ENCODE peak calls at places on chromosome 22, in six cellular contexts. One of them, this sample, is unnamed.

GRCh38 chr22:27474112-27474571 is 327.4 kb downstream of the MN1 start:
- DNase-seq in stomach: no peak
- DNase-seq in heart left ventricle: no peak
- DNase-seq in CD8-positive, alpha-beta memory T cell: no peak
- DNase-seq in psoas muscle: no peak
- DNase-seq in SJSA1: peak
- DNase-seq in this sample: no peak

GRCh38 chr22:48832592-48832991 is 995.1 kb downstream of the BRD1 start:
- DNase-seq in stomach: no peak
- DNase-seq in heart left ventricle: no peak
- DNase-seq in CD8-positive, alpha-beta memory T cell: no peak
- DNase-seq in psoas muscle: no peak
- DNase-seq in SJSA1: no peak
- DNase-seq in this sample: no peak

GRCh38 chr22:42970029-42970428 is 44.9 kb downstream of the PACSIN2 start:
- DNase-seq in stomach: no peak
- DNase-seq in heart left ventricle: no peak
- DNase-seq in CD8-positive, alpha-beta memory T cell: no peak
- DNase-seq in SJSA1: no peak
- DNase-seq in psoas muscle: no peak
- DNase-seq in this sample: no peak

GRCh38 chr22:26615149-26615548 is 2.7 kb downstream of the CRYBB1 start:
- DNase-seq in CD8-positive, alpha-beta memory T cell: no peak
- DNase-seq in heart left ventricle: no peak
- DNase-seq in SJSA1: no peak
- DNase-seq in stomach: no peak
- DNase-seq in psoas muscle: no peak
- DNase-seq in this sample: no peak

GRCh38 chr22:43642319-43642718 is 169.8 kb downstream of the EFCAB6 start:
- DNase-seq in SJSA1: no peak
- DNase-seq in CD8-positive, alpha-beta memory T cell: no peak
- DNase-seq in psoas muscle: no peak
- DNase-seq in stomach: no peak
- DNase-seq in heart left ventricle: no peak
- DNase-seq in this sample: no peak

GRCh38 chr22:25101986-25102385 is 97.7 kb upstream of the CRYBB3 start:
- DNase-seq in SJSA1: no peak
- DNase-seq in CD8-positive, alpha-beta memory T cell: no peak
- DNase-seq in heart left ventricle: no peak
- DNase-seq in stomach: no peak
- DNase-seq in psoas muscle: no peak
- DNase-seq in this sample: no peak

GRCh38 chr22:30564766-30565118 is 9.7 kb downstream of the GAL3ST1 start:
- DNase-seq in CD8-positive, alpha-beta memory T cell: no peak
- DNase-seq in SJSA1: no peak
- DNase-seq in heart left ventricle: no peak
- DNase-seq in psoas muscle: no peak
- DNase-seq in stomach: no peak
- DNase-seq in this sample: no peak

GRCh38 chr22:25039255-25039654 is 86.7 kb downstream of the KIAA1671 start:
- DNase-seq in SJSA1: no peak
- DNase-seq in heart left ventricle: no peak
- DNase-seq in psoas muscle: no peak
- DNase-seq in stomach: no peak
- DNase-seq in CD8-positive, alpha-beta memory T cell: no peak
- DNase-seq in this sample: no peak

GRCh38 chr22:29710922-29711593 is 8.7 kb upstream of the CABP7 start:
- DNase-seq in CD8-positive, alpha-beta memory T cell: no peak
- DNase-seq in stomach: peak
- DNase-seq in SJSA1: no peak
- DNase-seq in psoas muscle: peak
- DNase-seq in heart left ventricle: peak
- DNase-seq in this sample: peak

GRCh38 chr22:39179841-39180335 is 27.4 kb upstream of the CBX7 start:
- DNase-seq in psoas muscle: no peak
- DNase-seq in CD8-positive, alpha-beta memory T cell: no peak
- DNase-seq in heart left ventricle: no peak
- DNase-seq in stomach: no peak
- DNase-seq in SJSA1: no peak
- DNase-seq in this sample: no peak

GRCh38 chr22:20243176-20243544 is 25.0 kb downstream of the RTN4R start:
- DNase-seq in stomach: no peak
- DNase-seq in psoas muscle: no peak
- DNase-seq in CD8-positive, alpha-beta memory T cell: no peak
- DNase-seq in SJSA1: no peak
- DNase-seq in heart left ventricle: no peak
- DNase-seq in this sample: no peak

GRCh38 chr22:42624551-42625106 is 9.9 kb upstream of the POLDIP3 start:
- DNase-seq in SJSA1: no peak
- DNase-seq in stomach: no peak
- DNase-seq in heart left ventricle: no peak
- DNase-seq in psoas muscle: no peak
- DNase-seq in CD8-positive, alpha-beta memory T cell: no peak
- DNase-seq in this sample: no peak

GRCh38 chr22:29380032-29380781 is 8.2 kb downstream of the AP1B1 start:
- DNase-seq in CD8-positive, alpha-beta memory T cell: no peak
- DNase-seq in heart left ventricle: no peak
- DNase-seq in stomach: no peak
- DNase-seq in psoas muscle: no peak
- DNase-seq in SJSA1: no peak
- DNase-seq in this sample: no peak

GRCh38 chr22:22195265-22196017 is 49.1 kb upstream of the VPREB1 start:
- DNase-seq in SJSA1: no peak
- DNase-seq in heart left ventricle: peak
- DNase-seq in psoas muscle: peak
- DNase-seq in stomach: peak
- DNase-seq in CD8-positive, alpha-beta memory T cell: peak
- DNase-seq in this sample: peak

GRCh38 chr22:17106785-17107546 is 14.2 kb downstream of the TMEM121B start:
- DNase-seq in psoas muscle: no peak
- DNase-seq in stomach: no peak
- DNase-seq in SJSA1: no peak
- DNase-seq in heart left ventricle: no peak
- DNase-seq in CD8-positive, alpha-beta memory T cell: peak
- DNase-seq in this sample: no peak

GRCh38 chr22:23497016-23497885 is 82.8 kb downstream of the IGLL1 start:
- DNase-seq in CD8-positive, alpha-beta memory T cell: no peak
- DNase-seq in heart left ventricle: no peak
- DNase-seq in psoas muscle: no peak
- DNase-seq in stomach: no peak
- DNase-seq in SJSA1: no peak
- DNase-seq in this sample: no peak

GRCh38 chr22:49961601-49962011 is 1.0 kb downstream of the PIM3 start:
- DNase-seq in psoas muscle: no peak
- DNase-seq in CD8-positive, alpha-beta memory T cell: no peak
- DNase-seq in heart left ventricle: no peak
- DNase-seq in stomach: no peak
- DNase-seq in SJSA1: peak
- DNase-seq in this sample: no peak

GRCh38 chr22:42769574-42770447 is 49.1 kb upstream of the A4GALT start:
- DNase-seq in stomach: peak
- DNase-seq in heart left ventricle: peak
- DNase-seq in SJSA1: peak
- DNase-seq in CD8-positive, alpha-beta memory T cell: no peak
- DNase-seq in psoas muscle: peak
- DNase-seq in this sample: peak

GRCh38 chr22:17486313-17486712 is 77.0 kb upstream of the SLC25A18 start:
- DNase-seq in CD8-positive, alpha-beta memory T cell: no peak
- DNase-seq in psoas muscle: peak
- DNase-seq in SJSA1: no peak
- DNase-seq in stomach: no peak
- DNase-seq in heart left ventricle: no peak
- DNase-seq in this sample: no peak

GRCh38 chr22:39592104-39593060 is 21.8 kb downstream of the CACNA1I start:
- DNase-seq in CD8-positive, alpha-beta memory T cell: no peak
- DNase-seq in psoas muscle: peak
- DNase-seq in SJSA1: peak
- DNase-seq in stomach: peak
- DNase-seq in heart left ventricle: no peak
- DNase-seq in this sample: peak

GRCh38 chr22:44382461-44383038 is 69.8 kb upstream of the SHISAL1 start:
- DNase-seq in CD8-positive, alpha-beta memory T cell: peak
- DNase-seq in SJSA1: no peak
- DNase-seq in heart left ventricle: no peak
- DNase-seq in stomach: no peak
- DNase-seq in psoas muscle: peak
- DNase-seq in this sample: no peak

GRCh38 chr22:50347157-50347556 is 4.0 kb downstream of the PPP6R2 start:
- DNase-seq in CD8-positive, alpha-beta memory T cell: peak
- DNase-seq in SJSA1: no peak
- DNase-seq in heart left ventricle: no peak
- DNase-seq in psoas muscle: no peak
- DNase-seq in stomach: no peak
- DNase-seq in this sample: no peak

GRCh38 chr22:42720263-42721044 is at the start of gene A4GALT:
- DNase-seq in psoas muscle: no peak
- DNase-seq in heart left ventricle: peak
- DNase-seq in stomach: no peak
- DNase-seq in CD8-positive, alpha-beta memory T cell: no peak
- DNase-seq in SJSA1: peak
- DNase-seq in this sample: no peak

GRCh38 chr22:47630741-47631534 is 868.5 kb downstream of the TBC1D22A start:
- DNase-seq in CD8-positive, alpha-beta memory T cell: no peak
- DNase-seq in heart left ventricle: no peak
- DNase-seq in SJSA1: no peak
- DNase-seq in psoas muscle: no peak
- DNase-seq in stomach: peak
- DNase-seq in this sample: no peak

GRCh38 chr22:47631571-47632102 is 869.2 kb downstream of the TBC1D22A start:
- DNase-seq in CD8-positive, alpha-beta memory T cell: no peak
- DNase-seq in stomach: peak
- DNase-seq in SJSA1: no peak
- DNase-seq in psoas muscle: no peak
- DNase-seq in heart left ventricle: no peak
- DNase-seq in this sample: no peak

GRCh38 chr22:47632646-47633045 is 870.2 kb downstream of the TBC1D22A start:
- DNase-seq in psoas muscle: no peak
- DNase-seq in heart left ventricle: no peak
- DNase-seq in stomach: peak
- DNase-seq in SJSA1: no peak
- DNase-seq in CD8-positive, alpha-beta memory T cell: no peak
- DNase-seq in this sample: no peak

GRCh38 chr22:47634342-47634741 is 871.9 kb downstream of the TBC1D22A start:
- DNase-seq in SJSA1: no peak
- DNase-seq in CD8-positive, alpha-beta memory T cell: no peak
- DNase-seq in psoas muscle: no peak
- DNase-seq in stomach: no peak
- DNase-seq in heart left ventricle: no peak
- DNase-seq in this sample: no peak

DNA sequence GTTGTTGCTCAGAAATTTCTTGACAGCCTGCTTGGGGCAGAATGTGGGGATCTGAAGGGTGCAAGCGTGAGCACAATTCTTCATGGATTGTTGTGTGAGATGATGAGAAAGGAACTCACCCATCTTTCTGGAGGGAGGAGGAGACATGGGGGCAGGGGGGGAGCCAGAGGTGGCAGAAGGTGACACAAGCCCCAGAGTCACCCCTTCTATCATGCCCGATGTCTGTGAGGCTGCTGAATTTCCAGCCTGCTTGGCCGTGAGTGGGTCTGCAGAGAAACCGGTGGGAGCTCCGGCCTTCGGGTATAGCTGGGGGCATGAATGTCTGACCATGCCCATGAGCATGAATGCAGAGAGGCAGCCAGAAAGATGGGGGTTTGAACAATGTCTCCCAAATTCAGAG is 870.7 kb downstream of the TBC1D22A start:
- DNase-seq in CD8-positive, alpha-beta memory T cell: no peak
- DNase-seq in SJSA1: no peak
- DNase-seq in stomach: peak
- DNase-seq in heart left ventricle: no peak
- DNase-seq in psoas muscle: no peak
- DNase-seq in this sample: no peak
- H3K4me3 ChIP-seq in CD8-positive, alpha-beta memory T cell: no peak
- H3K4me3 ChIP-seq in SJSA1: no peak
- H3K4me3 ChIP-seq in stomach: no peak
- H3K4me3 ChIP-seq in heart left ventricle: no peak
- H3K4me3 ChIP-seq in psoas muscle: no peak
- H3K4me3 ChIP-seq in this sample: no peak

GRCh38 chr22:38173156-38173906 is 8.3 kb downstream of the PLA2G6 start:
- DNase-seq in heart left ventricle: no peak
- DNase-seq in psoas muscle: no peak
- DNase-seq in stomach: no peak
- DNase-seq in CD8-positive, alpha-beta memory T cell: no peak
- DNase-seq in SJSA1: no peak
- DNase-seq in this sample: no peak

GRCh38 chr22:38174626-38175025 is 7.0 kb downstream of the PLA2G6 start:
- DNase-seq in heart left ventricle: no peak
- DNase-seq in stomach: no peak
- DNase-seq in CD8-positive, alpha-beta memory T cell: no peak
- DNase-seq in SJSA1: no peak
- DNase-seq in psoas muscle: no peak
- DNase-seq in this sample: no peak

GRCh38 chr22:38170469-38170868 is 11.2 kb downstream of the PLA2G6 start:
- DNase-seq in SJSA1: no peak
- DNase-seq in psoas muscle: no peak
- DNase-seq in CD8-positive, alpha-beta memory T cell: no peak
- DNase-seq in heart left ventricle: no peak
- DNase-seq in stomach: no peak
- DNase-seq in this sample: no peak

GRCh38 chr22:38172016-38172431 is 9.6 kb downstream of the PLA2G6 start:
- DNase-seq in heart left ventricle: no peak
- DNase-seq in CD8-positive, alpha-beta memory T cell: no peak
- DNase-seq in SJSA1: no peak
- DNase-seq in stomach: no peak
- DNase-seq in psoas muscle: no peak
- DNase-seq in this sample: no peak

GRCh38 chr22:38172489-38173155 is 9.0 kb downstream of the PLA2G6 start:
- DNase-seq in CD8-positive, alpha-beta memory T cell: peak
- DNase-seq in heart left ventricle: peak
- DNase-seq in SJSA1: peak
- DNase-seq in psoas muscle: peak
- DNase-seq in stomach: peak
- DNase-seq in this sample: peak
- H3K4me3 ChIP-seq in CD8-positive, alpha-beta memory T cell: no peak
- H3K4me3 ChIP-seq in heart left ventricle: no peak
- H3K4me3 ChIP-seq in SJSA1: no peak
- H3K4me3 ChIP-seq in psoas muscle: no peak
- H3K4me3 ChIP-seq in stomach: no peak
- H3K4me3 ChIP-seq in this sample: no peak

DNA sequence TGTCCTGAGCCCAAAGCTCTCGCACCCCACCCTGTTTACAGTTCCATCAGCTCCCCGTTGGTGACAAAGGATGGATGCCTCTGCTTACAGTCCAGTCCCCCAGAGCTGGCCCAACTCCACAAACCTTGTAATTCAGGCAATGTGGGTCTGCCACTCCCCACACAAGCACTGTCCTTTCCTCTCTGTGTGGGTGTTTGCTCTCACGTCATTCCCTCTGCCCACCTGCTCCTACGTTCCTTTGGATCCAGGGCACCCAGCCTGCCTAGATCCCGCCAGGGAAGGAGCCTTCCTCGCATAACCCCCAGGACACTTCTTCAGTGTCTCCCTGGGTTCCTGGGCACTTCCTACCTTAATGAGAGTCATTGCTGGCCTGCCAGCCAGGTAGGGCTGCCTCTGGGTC is 38.9 kb downstream of the FBLN1 start:
- DNase-seq in stomach: no peak
- DNase-seq in SJSA1: no peak
- DNase-seq in heart left ventricle: no peak
- DNase-seq in CD8-positive, alpha-beta memory T cell: no peak
- DNase-seq in psoas muscle: no peak
- DNase-seq in this sample: no peak
- H3K4me3 ChIP-seq in stomach: no peak
- H3K4me3 ChIP-seq in SJSA1: no peak
- H3K4me3 ChIP-seq in heart left ventricle: no peak
- H3K4me3 ChIP-seq in CD8-positive, alpha-beta memory T cell: no peak
- H3K4me3 ChIP-seq in psoas muscle: no peak
- H3K4me3 ChIP-seq in this sample: no peak

GRCh38 chr22:36816635-36817428 is at the start of gene PVALB:
- DNase-seq in psoas muscle: peak
- DNase-seq in SJSA1: no peak
- DNase-seq in heart left ventricle: no peak
- DNase-seq in stomach: no peak
- DNase-seq in CD8-positive, alpha-beta memory T cell: no peak
- DNase-seq in this sample: peak
- H3K4me3 ChIP-seq in psoas muscle: peak
- H3K4me3 ChIP-seq in SJSA1: no peak
- H3K4me3 ChIP-seq in heart left ventricle: peak
- H3K4me3 ChIP-seq in stomach: peak
- H3K4me3 ChIP-seq in CD8-positive, alpha-beta memory T cell: no peak
- H3K4me3 ChIP-seq in this sample: no peak